ENCODE peak calls at places on chromosomes 1 and 21, in six cellular contexts. S is esophagus squamous epithelium, B is transverse colon, W is right lobe of liver, L is lower leg skin, G is thyroid gland. N is an unnamed sample.

GRCh38 chr1:59917785-59918180 is 8.8 kb downstream of the CYP2J2 start:
- DNase-seq in S (no peak), B (no peak), W (no peak), L (no peak), G (no peak), N (no peak)

GRCh38 chr1:15852828-15853302 is 5.4 kb downstream of the SPEN start:
- DNase-seq in S (no peak), B (no peak), W (no peak), L (no peak), G (no peak), N (no peak)

GRCh38 chr1:79745928-79746327 is 739.4 kb upstream of the ADGRL4 start:
- DNase-seq in S (no peak), B (no peak), W (no peak), L (no peak), G (no peak), N (no peak)

GRCh38 chr1:201422436-201423030 is 1.0 kb upstream of the TNNI1 start:
- DNase-seq in S (no peak), B (no peak), W (no peak), L (no peak), G (no peak), N (no peak)

GRCh38 chr21:39388038-39388810 is 39.3 kb upstream of the HMGN1 start:
- DNase-seq in S (no peak), B (peak; percentile 94), W (peak; percentile 93), L (peak; percentile 87), G (peak; percentile 89), N (peak; percentile 92)

GRCh38 chr1:12031039-12031980 is 12.0 kb downstream of the MIIP start:
- DNase-seq in S (no peak), B (peak; percentile 26), W (no peak), L (no peak), G (peak; percentile 41), N (peak; percentile 80)

GRCh38 chr1:35173516-35174224 is 19.3 kb downstream of the SFPQ start:
- DNase-seq in S (no peak), B (no peak), W (no peak), L (no peak), G (no peak), N (no peak)

GRCh38 chr1:234726359-234726836 is 116.4 kb upstream of the IRF2BP2 start:
- DNase-seq in S (no peak), B (no peak), W (no peak), L (no peak), G (peak; percentile 39), N (no peak)

GRCh38 chr1:43776043-43776761 is 68.9 kb downstream of the ST3GAL3 start:
- DNase-seq in S (no peak), B (no peak), W (no peak), L (no peak), G (no peak), N (peak; percentile 25)

DNA sequence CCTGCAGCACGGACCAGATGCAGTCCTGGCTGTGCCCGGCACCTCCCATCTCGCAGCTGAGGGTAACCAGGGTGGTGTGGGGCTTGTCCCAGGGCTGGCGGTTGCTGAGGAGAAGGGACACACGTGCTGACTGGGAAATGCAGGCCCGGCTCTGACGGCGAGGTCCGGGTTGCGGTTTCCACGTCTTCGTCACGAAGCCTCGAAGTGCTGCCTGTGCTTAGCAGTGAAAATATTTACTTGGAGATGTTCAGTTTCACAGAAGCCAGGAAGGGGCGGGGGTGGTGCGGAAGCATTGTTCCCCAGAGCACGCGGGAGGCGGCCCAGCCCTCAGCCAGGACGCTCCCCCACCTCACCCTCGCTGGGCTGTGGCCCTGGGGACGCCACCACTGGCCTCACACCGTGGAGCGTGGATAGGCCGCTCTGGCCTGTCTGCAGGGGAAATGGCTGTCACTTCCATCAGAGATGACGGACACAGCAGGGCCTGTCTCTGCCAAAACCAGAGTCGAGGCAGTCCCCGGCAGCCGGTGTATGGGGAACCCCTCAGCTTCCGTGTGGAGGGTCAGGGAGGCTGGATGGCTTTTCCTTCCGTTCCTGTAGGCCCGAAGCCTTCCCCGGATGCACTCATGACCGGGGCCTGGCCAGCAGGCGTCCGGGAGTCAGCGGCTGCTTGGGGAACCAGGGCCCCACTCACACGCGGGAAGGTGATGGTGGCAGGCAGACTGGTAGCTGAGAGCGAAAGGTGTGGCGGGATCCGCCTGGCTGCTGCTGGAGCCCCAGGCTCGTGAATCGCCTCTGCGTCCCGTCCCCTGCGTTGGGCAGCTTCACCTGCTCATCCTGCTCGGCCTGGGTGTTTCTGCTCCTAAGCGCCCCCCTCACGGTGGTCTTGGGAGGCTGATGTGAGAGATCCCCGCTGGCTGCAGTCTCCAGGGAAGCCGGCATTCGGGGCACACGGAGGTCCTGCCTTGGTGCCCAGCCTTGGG is 14.7 kb upstream of the POFUT2 start:
- DNase-seq in S (no peak), B (peak; percentile 65), W (no peak), L (no peak), G (no peak), N (no peak)
- TF ChIP-seq POLR2A in S (no peak), B (no peak), W (no peak), L (no peak), G (no peak), N (no peak)

DNA sequence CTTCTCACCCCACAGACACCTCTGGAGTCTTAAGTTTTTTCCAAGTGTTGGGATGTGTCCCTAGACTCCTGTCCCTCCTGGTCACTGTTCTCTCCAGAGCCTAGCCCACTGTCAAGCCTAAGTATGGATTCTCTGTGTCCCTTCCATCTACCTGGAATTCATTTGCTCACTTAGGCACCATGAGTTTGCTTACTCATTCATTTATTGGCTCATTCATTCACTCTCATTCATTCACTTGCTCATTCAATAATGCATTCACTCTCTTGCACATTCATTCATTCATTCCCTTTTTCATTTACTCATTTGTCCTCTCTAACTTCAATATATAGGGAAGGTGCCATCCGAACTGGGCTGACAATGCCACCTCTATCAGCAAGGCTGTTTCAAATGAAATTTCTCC is 1.6 kb downstream of the S100A16 start:
- DNase-seq in S (no peak), B (no peak), W (no peak), L (no peak), G (no peak), N (no peak)
- TF ChIP-seq POLR2A in S (no peak), B (no peak), W (no peak), L (no peak), G (no peak), N (no peak)

DNA sequence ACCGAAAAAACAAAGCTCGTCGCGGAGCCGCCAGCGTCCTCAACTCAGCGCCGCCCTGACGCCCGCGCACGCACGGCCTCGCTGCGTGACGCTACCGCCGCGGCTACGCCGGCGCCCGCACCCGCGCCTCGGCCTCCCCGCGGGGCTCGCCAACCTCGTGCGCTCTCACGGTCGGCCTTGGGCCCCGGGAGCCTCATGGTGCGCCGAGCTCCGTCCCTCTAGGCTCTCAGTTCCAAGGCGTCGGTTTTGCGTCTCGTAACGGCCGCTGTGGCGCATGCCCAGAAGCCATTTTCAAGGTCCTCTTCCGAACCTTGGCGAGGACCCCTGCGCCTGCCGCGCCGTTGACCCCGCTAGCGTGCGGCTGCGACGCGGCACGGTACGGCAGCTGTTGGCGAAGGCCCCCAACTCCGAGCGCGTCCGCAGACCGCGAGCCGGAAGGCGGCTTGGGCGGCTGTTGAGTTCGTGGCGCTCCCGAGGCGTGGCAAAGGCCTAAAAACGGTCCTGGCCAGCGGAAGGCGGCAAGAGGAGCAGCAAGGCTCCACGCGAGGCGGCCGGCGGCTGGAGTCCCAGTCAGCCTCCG is at the start of gene HENMT1:
- DNase-seq in S (no peak), B (peak; percentile 66), W (peak; percentile 58), L (peak; percentile 34), G (peak; percentile 44), N (peak; percentile 85)
- TF ChIP-seq POLR2A in S (no peak), B (peak; percentile 44), W (peak; percentile 25), L (no peak), G (peak; percentile 10), N (peak; percentile 60)

GRCh38 chr1:97066860-97067259 is 345.3 kb downstream of the PTBP2 start:
- DNase-seq in S (no peak), B (peak; percentile 41), W (no peak), L (no peak), G (no peak), N (no peak)

GRCh38 chr1:97071163-97071562 is 349.6 kb downstream of the PTBP2 start:
- DNase-seq in S (no peak), B (no peak), W (no peak), L (no peak), G (no peak), N (no peak)

GRCh38 chr1:97073169-97073568 is 351.6 kb downstream of the PTBP2 start:
- DNase-seq in S (no peak), B (no peak), W (no peak), L (no peak), G (no peak), N (no peak)

GRCh38 chr1:97070366-97070765 is 348.8 kb downstream of the PTBP2 start:
- DNase-seq in S (no peak), B (no peak), W (no peak), L (no peak), G (no peak), N (no peak)

GRCh38 chr1:97069312-97069711 is 347.7 kb downstream of the PTBP2 start:
- DNase-seq in S (no peak), B (no peak), W (no peak), L (no peak), G (no peak), N (no peak)
- TF ChIP-seq POLR2A in S (no peak), B (no peak), W (no peak), L (no peak), G (no peak), N (no peak)

GRCh38 chr1:62784509-62785365 is 805 bp downstream of the ATG4C start:
- DNase-seq in S (no peak), B (no peak), W (no peak), L (no peak), G (no peak), N (peak; percentile 24)

GRCh38 chr1:62782197-62782886 is 1.6 kb upstream of the ATG4C start:
- DNase-seq in S (no peak), B (no peak), W (no peak), L (no peak), G (no peak), N (no peak)

GRCh38 chr1:62778208-62778607 is 5.7 kb upstream of the ATG4C start:
- DNase-seq in S (no peak), B (no peak), W (no peak), L (no peak), G (no peak), N (no peak)

GRCh38 chr1:62783736-62784508 is at the start of gene ATG4C:
- DNase-seq in S (peak; percentile 89), B (peak; percentile 96), W (peak; percentile 98), L (peak; percentile 96), G (peak; percentile 97), N (peak; percentile 96)
- TF ChIP-seq POLR2A in S (no peak), B (peak; percentile 73), W (peak; percentile 67), L (no peak), G (peak; percentile 74), N (peak; percentile 88)